ENCODE peak calls at places on chromosomes 6 and 20, in ten cellular contexts. One of them, this sample, is unnamed.

GRCh38 chr6:81950877-81951276 is 198.4 kb upstream of the TENT5A start:
- DNase-seq in D341Med: no peak
- DNase-seq in posterior vena cava: no peak
- DNase-seq in iPS DF 19.7: no peak
- DNase-seq in stimulated activated CD4-positive, alpha-beta T cell treated with anti-CD3 and anti-CD28 coated beads, Interleukin-15, amount 100 ng/mL, for 1 hour: no peak
- DNase-seq in amygdala: no peak
- DNase-seq in retinal pigment epithelial cell: peak; percentile 65
- DNase-seq in SW480: no peak
- DNase-seq in AG09319: no peak
- DNase-seq in H9: no peak
- DNase-seq in this sample: no peak

GRCh38 chr6:165704001-165704748 is 41.1 kb upstream of the PDE10A start:
- DNase-seq in iPS DF 19.7: no peak
- DNase-seq in amygdala: peak; percentile 40
- DNase-seq in H9: no peak
- DNase-seq in posterior vena cava: no peak
- DNase-seq in AG09319: no peak
- DNase-seq in D341Med: no peak
- DNase-seq in retinal pigment epithelial cell: no peak
- DNase-seq in stimulated activated CD4-positive, alpha-beta T cell treated with anti-CD3 and anti-CD28 coated beads, Interleukin-15, amount 100 ng/mL, for 1 hour: no peak
- DNase-seq in SW480: no peak
- DNase-seq in this sample: no peak

GRCh38 chr20:21714297-21715192 is 9.1 kb downstream of the PAX1 start:
- DNase-seq in retinal pigment epithelial cell: no peak
- DNase-seq in H9: peak; percentile 66
- DNase-seq in SW480: no peak
- DNase-seq in AG09319: no peak
- DNase-seq in amygdala: no peak
- DNase-seq in stimulated activated CD4-positive, alpha-beta T cell treated with anti-CD3 and anti-CD28 coated beads, Interleukin-15, amount 100 ng/mL, for 1 hour: no peak
- DNase-seq in D341Med: no peak
- DNase-seq in posterior vena cava: no peak
- DNase-seq in iPS DF 19.7: peak; percentile 86
- DNase-seq in this sample: no peak

GRCh38 chr6:165726915-165727314 is 63.9 kb upstream of the PDE10A start:
- DNase-seq in stimulated activated CD4-positive, alpha-beta T cell treated with anti-CD3 and anti-CD28 coated beads, Interleukin-15, amount 100 ng/mL, for 1 hour: no peak
- DNase-seq in H9: no peak
- DNase-seq in retinal pigment epithelial cell: no peak
- DNase-seq in posterior vena cava: no peak
- DNase-seq in iPS DF 19.7: no peak
- DNase-seq in D341Med: no peak
- DNase-seq in amygdala: no peak
- DNase-seq in SW480: no peak
- DNase-seq in AG09319: no peak
- DNase-seq in this sample: no peak

GRCh38 chr6:85185977-85186376 is 263.9 kb upstream of the NT5E start:
- DNase-seq in SW480: no peak
- DNase-seq in amygdala: no peak
- DNase-seq in retinal pigment epithelial cell: no peak
- DNase-seq in D341Med: no peak
- DNase-seq in stimulated activated CD4-positive, alpha-beta T cell treated with anti-CD3 and anti-CD28 coated beads, Interleukin-15, amount 100 ng/mL, for 1 hour: no peak
- DNase-seq in H9: no peak
- DNase-seq in AG09319: no peak
- DNase-seq in iPS DF 19.7: no peak
- DNase-seq in posterior vena cava: no peak
- DNase-seq in this sample: no peak

GRCh38 chr20:23449400-23449799 is 3.3 kb downstream of the CST11 start:
- DNase-seq in amygdala: no peak
- DNase-seq in H9: no peak
- DNase-seq in D341Med: no peak
- DNase-seq in iPS DF 19.7: no peak
- DNase-seq in AG09319: no peak
- DNase-seq in stimulated activated CD4-positive, alpha-beta T cell treated with anti-CD3 and anti-CD28 coated beads, Interleukin-15, amount 100 ng/mL, for 1 hour: no peak
- DNase-seq in SW480: no peak
- DNase-seq in retinal pigment epithelial cell: no peak
- DNase-seq in posterior vena cava: no peak
- DNase-seq in this sample: no peak

GRCh38 chr20:62784497-62784896 is 11.8 kb upstream of the MRGBP start:
- DNase-seq in retinal pigment epithelial cell: no peak
- DNase-seq in AG09319: no peak
- DNase-seq in H9: no peak
- DNase-seq in SW480: no peak
- DNase-seq in stimulated activated CD4-positive, alpha-beta T cell treated with anti-CD3 and anti-CD28 coated beads, Interleukin-15, amount 100 ng/mL, for 1 hour: no peak
- DNase-seq in posterior vena cava: no peak
- DNase-seq in amygdala: no peak
- DNase-seq in D341Med: no peak
- DNase-seq in iPS DF 19.7: no peak
- DNase-seq in this sample: no peak

GRCh38 chr6:143542915-143543314 is 31.4 kb upstream of the FUCA2 start:
- DNase-seq in H9: no peak
- DNase-seq in stimulated activated CD4-positive, alpha-beta T cell treated with anti-CD3 and anti-CD28 coated beads, Interleukin-15, amount 100 ng/mL, for 1 hour: no peak
- DNase-seq in amygdala: no peak
- DNase-seq in AG09319: no peak
- DNase-seq in SW480: peak; percentile 31
- DNase-seq in D341Med: no peak
- DNase-seq in retinal pigment epithelial cell: no peak
- DNase-seq in iPS DF 19.7: no peak
- DNase-seq in posterior vena cava: no peak
- DNase-seq in this sample: no peak

GRCh38 chr6:97203343-97203742 is 79.7 kb downstream of the MMS22L start:
- DNase-seq in stimulated activated CD4-positive, alpha-beta T cell treated with anti-CD3 and anti-CD28 coated beads, Interleukin-15, amount 100 ng/mL, for 1 hour: no peak
- DNase-seq in D341Med: peak; percentile 80
- DNase-seq in iPS DF 19.7: no peak
- DNase-seq in amygdala: no peak
- DNase-seq in posterior vena cava: no peak
- DNase-seq in retinal pigment epithelial cell: peak; percentile 56
- DNase-seq in SW480: no peak
- DNase-seq in AG09319: no peak
- DNase-seq in H9: no peak
- DNase-seq in this sample: no peak

GRCh38 chr20:32792316-32792715 is 27.4 kb upstream of the MAPRE1 start:
- DNase-seq in iPS DF 19.7: no peak
- DNase-seq in SW480: peak; percentile 100
- DNase-seq in AG09319: no peak
- DNase-seq in D341Med: no peak
- DNase-seq in stimulated activated CD4-positive, alpha-beta T cell treated with anti-CD3 and anti-CD28 coated beads, Interleukin-15, amount 100 ng/mL, for 1 hour: no peak
- DNase-seq in posterior vena cava: no peak
- DNase-seq in H9: no peak
- DNase-seq in amygdala: peak; percentile 36
- DNase-seq in retinal pigment epithelial cell: no peak
- DNase-seq in this sample: no peak

GRCh38 chr6:167093922-167094432 is 28.9 kb upstream of the CCR6 start:
- DNase-seq in SW480: no peak
- DNase-seq in D341Med: no peak
- DNase-seq in posterior vena cava: no peak
- DNase-seq in AG09319: no peak
- DNase-seq in iPS DF 19.7: no peak
- DNase-seq in retinal pigment epithelial cell: no peak
- DNase-seq in amygdala: no peak
- DNase-seq in stimulated activated CD4-positive, alpha-beta T cell treated with anti-CD3 and anti-CD28 coated beads, Interleukin-15, amount 100 ng/mL, for 1 hour: peak; percentile 43
- DNase-seq in H9: no peak
- DNase-seq in this sample: no peak

GRCh38 chr6:145067430-145067829 is 667.9 kb downstream of the EPM2A start:
- DNase-seq in stimulated activated CD4-positive, alpha-beta T cell treated with anti-CD3 and anti-CD28 coated beads, Interleukin-15, amount 100 ng/mL, for 1 hour: no peak
- DNase-seq in AG09319: no peak
- DNase-seq in H9: no peak
- DNase-seq in SW480: no peak
- DNase-seq in posterior vena cava: no peak
- DNase-seq in D341Med: no peak
- DNase-seq in retinal pigment epithelial cell: no peak
- DNase-seq in amygdala: no peak
- DNase-seq in iPS DF 19.7: no peak
- DNase-seq in this sample: no peak

GRCh38 chr6:158642805-158643489 is 1.6 kb downstream of the DYNLT1 start:
- DNase-seq in D341Med: no peak
- DNase-seq in H9: no peak
- DNase-seq in stimulated activated CD4-positive, alpha-beta T cell treated with anti-CD3 and anti-CD28 coated beads, Interleukin-15, amount 100 ng/mL, for 1 hour: no peak
- DNase-seq in SW480: no peak
- DNase-seq in iPS DF 19.7: no peak
- DNase-seq in retinal pigment epithelial cell: no peak
- DNase-seq in posterior vena cava: no peak
- DNase-seq in amygdala: no peak
- DNase-seq in AG09319: no peak
- DNase-seq in this sample: no peak

GRCh38 chr20:12466915-12467314 is 541.9 kb upstream of the SPTLC3 start:
- DNase-seq in posterior vena cava: no peak
- DNase-seq in iPS DF 19.7: peak; percentile 12
- DNase-seq in retinal pigment epithelial cell: no peak
- DNase-seq in stimulated activated CD4-positive, alpha-beta T cell treated with anti-CD3 and anti-CD28 coated beads, Interleukin-15, amount 100 ng/mL, for 1 hour: no peak
- DNase-seq in D341Med: no peak
- DNase-seq in amygdala: no peak
- DNase-seq in AG09319: no peak
- DNase-seq in H9: no peak
- DNase-seq in SW480: no peak
- DNase-seq in this sample: no peak

GRCh38 chr6:163285689-163286088 is 128.8 kb upstream of the QKI start:
- DNase-seq in AG09319: no peak
- DNase-seq in H9: no peak
- DNase-seq in stimulated activated CD4-positive, alpha-beta T cell treated with anti-CD3 and anti-CD28 coated beads, Interleukin-15, amount 100 ng/mL, for 1 hour: no peak
- DNase-seq in iPS DF 19.7: no peak
- DNase-seq in SW480: no peak
- DNase-seq in amygdala: peak; percentile 33
- DNase-seq in retinal pigment epithelial cell: no peak
- DNase-seq in posterior vena cava: no peak
- DNase-seq in D341Med: no peak
- DNase-seq in this sample: no peak

GRCh38 chr6:2797564-2798014 is 32.4 kb downstream of the WRNIP1 start:
- DNase-seq in stimulated activated CD4-positive, alpha-beta T cell treated with anti-CD3 and anti-CD28 coated beads, Interleukin-15, amount 100 ng/mL, for 1 hour: no peak
- DNase-seq in AG09319: no peak
- DNase-seq in iPS DF 19.7: no peak
- DNase-seq in H9: no peak
- DNase-seq in retinal pigment epithelial cell: no peak
- DNase-seq in posterior vena cava: no peak
- DNase-seq in SW480: no peak
- DNase-seq in D341Med: no peak
- DNase-seq in amygdala: no peak
- DNase-seq in this sample: no peak

GRCh38 chr20:22106308-22106938 is 401.0 kb downstream of the PAX1 start:
- DNase-seq in amygdala: no peak
- DNase-seq in SW480: peak; percentile 61
- DNase-seq in posterior vena cava: no peak
- DNase-seq in stimulated activated CD4-positive, alpha-beta T cell treated with anti-CD3 and anti-CD28 coated beads, Interleukin-15, amount 100 ng/mL, for 1 hour: no peak
- DNase-seq in retinal pigment epithelial cell: no peak
- DNase-seq in AG09319: no peak
- DNase-seq in H9: no peak
- DNase-seq in D341Med: no peak
- DNase-seq in iPS DF 19.7: no peak
- DNase-seq in this sample: no peak

GRCh38 chr6:135212020-135212806 is 31.1 kb downstream of the MYB start:
- DNase-seq in iPS DF 19.7: no peak
- DNase-seq in SW480: no peak
- DNase-seq in D341Med: no peak
- DNase-seq in posterior vena cava: no peak
- DNase-seq in retinal pigment epithelial cell: no peak
- DNase-seq in stimulated activated CD4-positive, alpha-beta T cell treated with anti-CD3 and anti-CD28 coated beads, Interleukin-15, amount 100 ng/mL, for 1 hour: no peak
- DNase-seq in AG09319: no peak
- DNase-seq in H9: no peak
- DNase-seq in amygdala: no peak
- DNase-seq in this sample: no peak

GRCh38 chr6:148157841-148158240 is 184.8 kb upstream of the SASH1 start:
- DNase-seq in AG09319: no peak
- DNase-seq in SW480: no peak
- DNase-seq in H9: no peak
- DNase-seq in stimulated activated CD4-positive, alpha-beta T cell treated with anti-CD3 and anti-CD28 coated beads, Interleukin-15, amount 100 ng/mL, for 1 hour: no peak
- DNase-seq in D341Med: no peak
- DNase-seq in iPS DF 19.7: no peak
- DNase-seq in posterior vena cava: no peak
- DNase-seq in retinal pigment epithelial cell: no peak
- DNase-seq in amygdala: no peak
- DNase-seq in this sample: no peak

GRCh38 chr20:54648421-54649142 is 173.2 kb downstream of the DOK5 start:
- DNase-seq in stimulated activated CD4-positive, alpha-beta T cell treated with anti-CD3 and anti-CD28 coated beads, Interleukin-15, amount 100 ng/mL, for 1 hour: no peak
- DNase-seq in H9: no peak
- DNase-seq in iPS DF 19.7: no peak
- DNase-seq in posterior vena cava: no peak
- DNase-seq in retinal pigment epithelial cell: no peak
- DNase-seq in D341Med: no peak
- DNase-seq in AG09319: no peak
- DNase-seq in amygdala: no peak
- DNase-seq in SW480: no peak
- DNase-seq in this sample: no peak

GRCh38 chr20:1943267-1944002 is 48.2 kb downstream of the SIRPA start:
- DNase-seq in SW480: peak; percentile 85
- DNase-seq in amygdala: no peak
- DNase-seq in stimulated activated CD4-positive, alpha-beta T cell treated with anti-CD3 and anti-CD28 coated beads, Interleukin-15, amount 100 ng/mL, for 1 hour: no peak
- DNase-seq in AG09319: no peak
- DNase-seq in posterior vena cava: peak; percentile 90
- DNase-seq in H9: no peak
- DNase-seq in iPS DF 19.7: no peak
- DNase-seq in D341Med: no peak
- DNase-seq in retinal pigment epithelial cell: no peak
- DNase-seq in this sample: peak; percentile 68

GRCh38 chr6:123956492-123957139 is 153.0 kb downstream of the NKAIN2 start:
- DNase-seq in SW480: no peak
- DNase-seq in retinal pigment epithelial cell: no peak
- DNase-seq in amygdala: no peak
- DNase-seq in AG09319: no peak
- DNase-seq in D341Med: no peak
- DNase-seq in posterior vena cava: no peak
- DNase-seq in stimulated activated CD4-positive, alpha-beta T cell treated with anti-CD3 and anti-CD28 coated beads, Interleukin-15, amount 100 ng/mL, for 1 hour: no peak
- DNase-seq in H9: no peak
- DNase-seq in iPS DF 19.7: no peak
- DNase-seq in this sample: no peak

GRCh38 chr6:167485186-167485978 is 160.5 kb downstream of the TTLL2 start:
- DNase-seq in SW480: peak; percentile 7
- DNase-seq in H9: no peak
- DNase-seq in posterior vena cava: no peak
- DNase-seq in iPS DF 19.7: no peak
- DNase-seq in amygdala: peak; percentile 20
- DNase-seq in D341Med: no peak
- DNase-seq in AG09319: no peak
- DNase-seq in stimulated activated CD4-positive, alpha-beta T cell treated with anti-CD3 and anti-CD28 coated beads, Interleukin-15, amount 100 ng/mL, for 1 hour: no peak
- DNase-seq in retinal pigment epithelial cell: no peak
- DNase-seq in this sample: no peak

GRCh38 chr20:17499041-17499440 is 32.1 kb downstream of the BFSP1 start:
- DNase-seq in SW480: no peak
- DNase-seq in stimulated activated CD4-positive, alpha-beta T cell treated with anti-CD3 and anti-CD28 coated beads, Interleukin-15, amount 100 ng/mL, for 1 hour: no peak
- DNase-seq in amygdala: no peak
- DNase-seq in retinal pigment epithelial cell: no peak
- DNase-seq in H9: no peak
- DNase-seq in AG09319: no peak
- DNase-seq in iPS DF 19.7: no peak
- DNase-seq in posterior vena cava: no peak
- DNase-seq in D341Med: no peak
- DNase-seq in this sample: no peak

GRCh38 chr6:43243649-43244321 is 504 bp downstream of the TTBK1 start:
- DNase-seq in AG09319: no peak
- DNase-seq in D341Med: peak; percentile 59
- DNase-seq in iPS DF 19.7: no peak
- DNase-seq in H9: peak; percentile 39
- DNase-seq in retinal pigment epithelial cell: no peak
- DNase-seq in amygdala: no peak
- DNase-seq in stimulated activated CD4-positive, alpha-beta T cell treated with anti-CD3 and anti-CD28 coated beads, Interleukin-15, amount 100 ng/mL, for 1 hour: no peak
- DNase-seq in posterior vena cava: no peak
- DNase-seq in SW480: no peak
- DNase-seq in this sample: no peak

GRCh38 chr6:8627085-8627861 is 191.9 kb upstream of the SLC35B3 start:
- DNase-seq in iPS DF 19.7: no peak
- DNase-seq in retinal pigment epithelial cell: no peak
- DNase-seq in amygdala: no peak
- DNase-seq in stimulated activated CD4-positive, alpha-beta T cell treated with anti-CD3 and anti-CD28 coated beads, Interleukin-15, amount 100 ng/mL, for 1 hour: no peak
- DNase-seq in H9: no peak
- DNase-seq in D341Med: no peak
- DNase-seq in AG09319: no peak
- DNase-seq in posterior vena cava: no peak
- DNase-seq in SW480: no peak
- DNase-seq in this sample: no peak

GRCh38 chr20:50296450-50297375 is 106.1 kb downstream of the CEBPB start:
- DNase-seq in stimulated activated CD4-positive, alpha-beta T cell treated with anti-CD3 and anti-CD28 coated beads, Interleukin-15, amount 100 ng/mL, for 1 hour: no peak
- DNase-seq in D341Med: no peak
- DNase-seq in iPS DF 19.7: no peak
- DNase-seq in SW480: no peak
- DNase-seq in amygdala: no peak
- DNase-seq in posterior vena cava: no peak
- DNase-seq in AG09319: no peak
- DNase-seq in retinal pigment epithelial cell: no peak
- DNase-seq in H9: no peak
- DNase-seq in this sample: peak; percentile 73

GRCh38 chr6:16238057-16238657 is at the start of gene GMPR:
- DNase-seq in H9: peak; percentile 50
- DNase-seq in posterior vena cava: peak; percentile 92
- DNase-seq in AG09319: no peak
- DNase-seq in SW480: peak; percentile 39
- DNase-seq in iPS DF 19.7: no peak
- DNase-seq in amygdala: peak; percentile 39
- DNase-seq in D341Med: peak; percentile 78
- DNase-seq in retinal pigment epithelial cell: no peak
- DNase-seq in stimulated activated CD4-positive, alpha-beta T cell treated with anti-CD3 and anti-CD28 coated beads, Interleukin-15, amount 100 ng/mL, for 1 hour: peak; percentile 21
- DNase-seq in this sample: peak; percentile 90